ENCODE peak calls at places on chromosomes 6 and 20, in eight cellular contexts. One of them, this sample, is unnamed.

GRCh38 chr20:21559305-21559704 is 45.4 kb upstream of the NKX2-2 start:
- DNase-seq in endothelial cell of umbilical vein: no peak
- DNase-seq in brain microvascular endothelial cell: no peak
- DNase-seq in activated CD8-positive, alpha-beta T cell treated with anti-CD3 and anti-CD28 coated beads for 36 hours: no peak
- DNase-seq in ovary: no peak
- DNase-seq in tibial nerve: no peak
- DNase-seq in astrocyte: no peak
- DNase-seq in epithelial cell of esophagus: no peak
- DNase-seq in this sample: no peak

GRCh38 chr6:107491059-107491609 is 1.2 kb downstream of the SOBP start:
- DNase-seq in endothelial cell of umbilical vein: peak
- DNase-seq in brain microvascular endothelial cell: no peak
- DNase-seq in activated CD8-positive, alpha-beta T cell treated with anti-CD3 and anti-CD28 coated beads for 36 hours: peak
- DNase-seq in ovary: peak
- DNase-seq in tibial nerve: peak
- DNase-seq in astrocyte: no peak
- DNase-seq in epithelial cell of esophagus: peak
- DNase-seq in this sample: peak

GRCh38 chr20:32144898-32145662 is 35.6 kb downstream of the TM9SF4 start:
- DNase-seq in endothelial cell of umbilical vein: no peak
- DNase-seq in brain microvascular endothelial cell: no peak
- DNase-seq in activated CD8-positive, alpha-beta T cell treated with anti-CD3 and anti-CD28 coated beads for 36 hours: no peak
- DNase-seq in ovary: no peak
- DNase-seq in tibial nerve: no peak
- DNase-seq in astrocyte: no peak
- DNase-seq in epithelial cell of esophagus: no peak
- DNase-seq in this sample: no peak

GRCh38 chr6:14021449-14021848 is 96.1 kb upstream of the CD83 start:
- DNase-seq in endothelial cell of umbilical vein: no peak
- DNase-seq in brain microvascular endothelial cell: no peak
- DNase-seq in activated CD8-positive, alpha-beta T cell treated with anti-CD3 and anti-CD28 coated beads for 36 hours: no peak
- DNase-seq in ovary: no peak
- DNase-seq in tibial nerve: no peak
- DNase-seq in astrocyte: no peak
- DNase-seq in epithelial cell of esophagus: no peak
- DNase-seq in this sample: no peak

GRCh38 chr6:129251669-129252376 is 368.9 kb downstream of the LAMA2 start:
- DNase-seq in endothelial cell of umbilical vein: peak
- DNase-seq in brain microvascular endothelial cell: peak
- DNase-seq in activated CD8-positive, alpha-beta T cell treated with anti-CD3 and anti-CD28 coated beads for 36 hours: peak
- DNase-seq in ovary: peak
- DNase-seq in tibial nerve: no peak
- DNase-seq in astrocyte: peak
- DNase-seq in epithelial cell of esophagus: peak
- DNase-seq in this sample: peak

GRCh38 chr6:33607784-33608161 is 13.3 kb upstream of the ITPR3 start:
- DNase-seq in endothelial cell of umbilical vein: no peak
- DNase-seq in brain microvascular endothelial cell: no peak
- DNase-seq in activated CD8-positive, alpha-beta T cell treated with anti-CD3 and anti-CD28 coated beads for 36 hours: peak
- DNase-seq in ovary: no peak
- DNase-seq in tibial nerve: no peak
- DNase-seq in astrocyte: no peak
- DNase-seq in epithelial cell of esophagus: peak
- DNase-seq in this sample: no peak

GRCh38 chr6:98124176-98124575 is 710.2 kb upstream of the POU3F2 start:
- DNase-seq in endothelial cell of umbilical vein: no peak
- DNase-seq in brain microvascular endothelial cell: no peak
- DNase-seq in activated CD8-positive, alpha-beta T cell treated with anti-CD3 and anti-CD28 coated beads for 36 hours: no peak
- DNase-seq in ovary: no peak
- DNase-seq in tibial nerve: no peak
- DNase-seq in astrocyte: peak
- DNase-seq in epithelial cell of esophagus: peak
- DNase-seq in this sample: no peak

GRCh38 chr6:48067148-48067709 is 43.8 kb downstream of the PTCHD4 start:
- DNase-seq in endothelial cell of umbilical vein: no peak
- DNase-seq in brain microvascular endothelial cell: no peak
- DNase-seq in activated CD8-positive, alpha-beta T cell treated with anti-CD3 and anti-CD28 coated beads for 36 hours: no peak
- DNase-seq in ovary: no peak
- DNase-seq in tibial nerve: no peak
- DNase-seq in astrocyte: no peak
- DNase-seq in epithelial cell of esophagus: no peak
- DNase-seq in this sample: no peak

GRCh38 chr6:24935753-24936152 is at the start of gene RIPOR2:
- DNase-seq in endothelial cell of umbilical vein: no peak
- DNase-seq in brain microvascular endothelial cell: no peak
- DNase-seq in activated CD8-positive, alpha-beta T cell treated with anti-CD3 and anti-CD28 coated beads for 36 hours: peak
- DNase-seq in ovary: no peak
- DNase-seq in tibial nerve: no peak
- DNase-seq in astrocyte: no peak
- DNase-seq in epithelial cell of esophagus: peak
- DNase-seq in this sample: peak

GRCh38 chr6:168937061-168937460 is 316.6 kb downstream of the THBS2 start:
- DNase-seq in endothelial cell of umbilical vein: no peak
- DNase-seq in brain microvascular endothelial cell: no peak
- DNase-seq in activated CD8-positive, alpha-beta T cell treated with anti-CD3 and anti-CD28 coated beads for 36 hours: no peak
- DNase-seq in ovary: no peak
- DNase-seq in tibial nerve: no peak
- DNase-seq in astrocyte: peak
- DNase-seq in epithelial cell of esophagus: no peak
- DNase-seq in this sample: no peak

GRCh38 chr6:113558966-113559365 is 298.2 kb upstream of the MARCKS start:
- DNase-seq in endothelial cell of umbilical vein: peak
- DNase-seq in brain microvascular endothelial cell: peak
- DNase-seq in activated CD8-positive, alpha-beta T cell treated with anti-CD3 and anti-CD28 coated beads for 36 hours: no peak
- DNase-seq in ovary: no peak
- DNase-seq in tibial nerve: no peak
- DNase-seq in astrocyte: peak
- DNase-seq in epithelial cell of esophagus: peak
- DNase-seq in this sample: no peak

GRCh38 chr20:40606660-40607059 is 82.4 kb downstream of the MAFB start:
- DNase-seq in endothelial cell of umbilical vein: no peak
- DNase-seq in brain microvascular endothelial cell: no peak
- DNase-seq in activated CD8-positive, alpha-beta T cell treated with anti-CD3 and anti-CD28 coated beads for 36 hours: no peak
- DNase-seq in ovary: no peak
- DNase-seq in tibial nerve: no peak
- DNase-seq in astrocyte: no peak
- DNase-seq in epithelial cell of esophagus: no peak
- DNase-seq in this sample: no peak

GRCh38 chr6:169205176-169206160 is 48.2 kb downstream of the THBS2 start:
- DNase-seq in endothelial cell of umbilical vein: no peak
- DNase-seq in brain microvascular endothelial cell: no peak
- DNase-seq in activated CD8-positive, alpha-beta T cell treated with anti-CD3 and anti-CD28 coated beads for 36 hours: no peak
- DNase-seq in ovary: peak
- DNase-seq in tibial nerve: no peak
- DNase-seq in astrocyte: peak
- DNase-seq in epithelial cell of esophagus: no peak
- DNase-seq in this sample: no peak

GRCh38 chr6:147651249-147652063 is 143.0 kb downstream of the SAMD5 start:
- DNase-seq in endothelial cell of umbilical vein: peak
- DNase-seq in brain microvascular endothelial cell: peak
- DNase-seq in activated CD8-positive, alpha-beta T cell treated with anti-CD3 and anti-CD28 coated beads for 36 hours: no peak
- DNase-seq in ovary: no peak
- DNase-seq in tibial nerve: no peak
- DNase-seq in astrocyte: peak
- DNase-seq in epithelial cell of esophagus: peak
- DNase-seq in this sample: no peak

GRCh38 chr6:101770116-101770515 is 376.6 kb downstream of the GRIK2 start:
- DNase-seq in endothelial cell of umbilical vein: no peak
- DNase-seq in brain microvascular endothelial cell: no peak
- DNase-seq in activated CD8-positive, alpha-beta T cell treated with anti-CD3 and anti-CD28 coated beads for 36 hours: no peak
- DNase-seq in ovary: no peak
- DNase-seq in tibial nerve: no peak
- DNase-seq in astrocyte: no peak
- DNase-seq in epithelial cell of esophagus: no peak
- DNase-seq in this sample: no peak

GRCh38 chr6:137415127-137415833 is 78.9 kb downstream of the OLIG3 start:
- DNase-seq in endothelial cell of umbilical vein: peak
- DNase-seq in brain microvascular endothelial cell: peak
- DNase-seq in activated CD8-positive, alpha-beta T cell treated with anti-CD3 and anti-CD28 coated beads for 36 hours: peak
- DNase-seq in ovary: peak
- DNase-seq in tibial nerve: peak
- DNase-seq in astrocyte: peak
- DNase-seq in epithelial cell of esophagus: peak
- DNase-seq in this sample: peak

GRCh38 chr6:142361345-142361744 is 59.5 kb downstream of the ADGRG6 start:
- DNase-seq in endothelial cell of umbilical vein: no peak
- DNase-seq in brain microvascular endothelial cell: no peak
- DNase-seq in activated CD8-positive, alpha-beta T cell treated with anti-CD3 and anti-CD28 coated beads for 36 hours: no peak
- DNase-seq in ovary: no peak
- DNase-seq in tibial nerve: no peak
- DNase-seq in astrocyte: no peak
- DNase-seq in epithelial cell of esophagus: no peak
- DNase-seq in this sample: no peak

GRCh38 chr6:157556671-157557430 is 175.9 kb downstream of the ZDHHC14 start:
- DNase-seq in endothelial cell of umbilical vein: no peak
- DNase-seq in brain microvascular endothelial cell: no peak
- DNase-seq in activated CD8-positive, alpha-beta T cell treated with anti-CD3 and anti-CD28 coated beads for 36 hours: no peak
- DNase-seq in ovary: no peak
- DNase-seq in tibial nerve: no peak
- DNase-seq in astrocyte: no peak
- DNase-seq in epithelial cell of esophagus: no peak
- DNase-seq in this sample: no peak

GRCh38 chr6:1761472-1761871 is 151.8 kb downstream of the FOXC1 start:
- DNase-seq in endothelial cell of umbilical vein: no peak
- DNase-seq in brain microvascular endothelial cell: no peak
- DNase-seq in activated CD8-positive, alpha-beta T cell treated with anti-CD3 and anti-CD28 coated beads for 36 hours: no peak
- DNase-seq in ovary: no peak
- DNase-seq in tibial nerve: no peak
- DNase-seq in astrocyte: no peak
- DNase-seq in epithelial cell of esophagus: peak
- DNase-seq in this sample: no peak

GRCh38 chr6:111464184-111464583 is 18.8 kb downstream of the REV3L start:
- DNase-seq in endothelial cell of umbilical vein: no peak
- DNase-seq in brain microvascular endothelial cell: no peak
- DNase-seq in activated CD8-positive, alpha-beta T cell treated with anti-CD3 and anti-CD28 coated beads for 36 hours: no peak
- DNase-seq in ovary: no peak
- DNase-seq in tibial nerve: no peak
- DNase-seq in astrocyte: no peak
- DNase-seq in epithelial cell of esophagus: no peak
- DNase-seq in this sample: no peak

GRCh38 chr6:43708857-43709653 is 21.5 kb upstream of the MRPS18A start:
- DNase-seq in endothelial cell of umbilical vein: peak
- DNase-seq in brain microvascular endothelial cell: peak
- DNase-seq in activated CD8-positive, alpha-beta T cell treated with anti-CD3 and anti-CD28 coated beads for 36 hours: peak
- DNase-seq in ovary: peak
- DNase-seq in tibial nerve: no peak
- DNase-seq in astrocyte: peak
- DNase-seq in epithelial cell of esophagus: peak
- DNase-seq in this sample: no peak

GRCh38 chr6:166512567-166512966 is 73.9 kb downstream of the RAMACL start:
- DNase-seq in endothelial cell of umbilical vein: no peak
- DNase-seq in brain microvascular endothelial cell: no peak
- DNase-seq in activated CD8-positive, alpha-beta T cell treated with anti-CD3 and anti-CD28 coated beads for 36 hours: peak
- DNase-seq in ovary: no peak
- DNase-seq in tibial nerve: no peak
- DNase-seq in astrocyte: no peak
- DNase-seq in epithelial cell of esophagus: no peak
- DNase-seq in this sample: no peak

GRCh38 chr6:6707143-6707542 is 118.6 kb downstream of the LY86 start:
- DNase-seq in endothelial cell of umbilical vein: no peak
- DNase-seq in brain microvascular endothelial cell: no peak
- DNase-seq in activated CD8-positive, alpha-beta T cell treated with anti-CD3 and anti-CD28 coated beads for 36 hours: no peak
- DNase-seq in ovary: no peak
- DNase-seq in tibial nerve: no peak
- DNase-seq in astrocyte: no peak
- DNase-seq in epithelial cell of esophagus: peak
- DNase-seq in this sample: no peak
- TF ChIP-seq CTCF in endothelial cell of umbilical vein: no peak
- TF ChIP-seq CTCF in brain microvascular endothelial cell: no peak
- TF ChIP-seq CTCF in activated CD8-positive, alpha-beta T cell treated with anti-CD3 and anti-CD28 coated beads for 36 hours: no peak
- TF ChIP-seq CTCF in ovary: no peak
- TF ChIP-seq CTCF in tibial nerve: no peak
- TF ChIP-seq CTCF in astrocyte: no peak
- TF ChIP-seq CTCF in epithelial cell of esophagus: no peak
- TF ChIP-seq CTCF in this sample: no peak

DNA sequence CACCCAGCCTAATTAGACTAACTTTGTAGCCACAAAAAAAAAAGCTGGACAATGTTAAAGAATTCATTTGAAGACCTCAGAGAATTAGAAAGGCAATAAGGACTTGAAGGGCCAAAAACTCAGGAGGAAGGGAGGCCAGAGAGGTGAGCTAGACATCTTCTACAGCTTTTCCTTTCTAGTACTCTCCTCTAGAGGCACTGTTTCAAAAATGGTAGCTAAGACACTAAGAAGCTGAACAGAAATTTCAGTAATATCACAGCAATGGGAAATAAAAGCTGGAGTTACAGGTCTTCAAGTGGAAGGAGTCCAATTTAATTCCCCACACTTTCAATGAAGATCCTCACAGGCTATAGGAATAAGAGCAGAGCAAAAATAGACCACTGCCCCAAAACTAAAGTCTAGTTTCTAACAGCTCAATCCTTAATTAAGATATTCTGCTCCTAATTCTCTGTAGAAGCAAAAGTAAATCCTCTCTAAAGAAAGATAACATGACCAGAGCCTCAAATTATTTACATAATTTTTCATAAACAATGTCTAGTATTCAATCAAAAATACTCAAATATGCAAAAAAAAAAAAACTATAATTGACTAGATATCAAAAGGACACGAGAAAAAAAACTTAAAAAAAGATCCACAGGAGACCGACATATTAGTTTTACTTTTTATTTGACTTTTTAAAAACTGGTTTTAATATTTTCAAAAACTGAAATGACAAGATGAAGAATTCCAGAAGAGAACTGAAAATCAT is 63.7 kb downstream of the RNGTT start:
- DNase-seq in endothelial cell of umbilical vein: no peak
- DNase-seq in brain microvascular endothelial cell: no peak
- DNase-seq in activated CD8-positive, alpha-beta T cell treated with anti-CD3 and anti-CD28 coated beads for 36 hours: no peak
- DNase-seq in ovary: no peak
- DNase-seq in tibial nerve: no peak
- DNase-seq in astrocyte: no peak
- DNase-seq in epithelial cell of esophagus: peak
- DNase-seq in this sample: no peak
- TF ChIP-seq CTCF in endothelial cell of umbilical vein: peak
- TF ChIP-seq CTCF in brain microvascular endothelial cell: peak
- TF ChIP-seq CTCF in activated CD8-positive, alpha-beta T cell treated with anti-CD3 and anti-CD28 coated beads for 36 hours: no peak
- TF ChIP-seq CTCF in ovary: no peak
- TF ChIP-seq CTCF in tibial nerve: no peak
- TF ChIP-seq CTCF in astrocyte: peak
- TF ChIP-seq CTCF in epithelial cell of esophagus: peak
- TF ChIP-seq CTCF in this sample: peak

DNA sequence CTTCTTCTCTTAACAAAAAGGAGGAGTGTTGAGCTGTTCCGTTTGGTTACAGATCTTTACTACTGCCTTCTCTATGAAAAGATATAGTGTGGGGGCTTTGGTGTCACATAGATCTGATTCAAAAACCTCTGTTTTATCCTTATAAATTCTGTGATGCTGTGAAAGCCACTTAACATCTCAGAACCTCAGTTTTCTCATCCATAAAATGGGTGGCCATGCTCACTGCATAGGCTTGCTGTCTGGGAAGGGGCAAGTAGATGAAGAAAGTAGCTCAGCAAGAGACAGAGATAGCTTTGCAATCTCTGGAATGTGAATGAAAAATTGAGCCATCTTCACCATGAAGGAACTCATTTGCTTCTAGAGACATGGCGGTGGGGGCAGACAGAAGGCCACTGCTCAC is 31.6 kb upstream of the RNF24 start:
- DNase-seq in endothelial cell of umbilical vein: no peak
- DNase-seq in brain microvascular endothelial cell: no peak
- DNase-seq in activated CD8-positive, alpha-beta T cell treated with anti-CD3 and anti-CD28 coated beads for 36 hours: no peak
- DNase-seq in ovary: no peak
- DNase-seq in tibial nerve: no peak
- DNase-seq in astrocyte: no peak
- DNase-seq in epithelial cell of esophagus: no peak
- DNase-seq in this sample: no peak
- TF ChIP-seq CTCF in endothelial cell of umbilical vein: no peak
- TF ChIP-seq CTCF in brain microvascular endothelial cell: no peak
- TF ChIP-seq CTCF in activated CD8-positive, alpha-beta T cell treated with anti-CD3 and anti-CD28 coated beads for 36 hours: no peak
- TF ChIP-seq CTCF in ovary: no peak
- TF ChIP-seq CTCF in tibial nerve: no peak
- TF ChIP-seq CTCF in astrocyte: no peak
- TF ChIP-seq CTCF in epithelial cell of esophagus: no peak
- TF ChIP-seq CTCF in this sample: no peak

GRCh38 chr20:4011226-4011975 is 4.0 kb downstream of the RNF24 start:
- DNase-seq in endothelial cell of umbilical vein: no peak
- DNase-seq in brain microvascular endothelial cell: no peak
- DNase-seq in activated CD8-positive, alpha-beta T cell treated with anti-CD3 and anti-CD28 coated beads for 36 hours: no peak
- DNase-seq in ovary: no peak
- DNase-seq in tibial nerve: no peak
- DNase-seq in astrocyte: no peak
- DNase-seq in epithelial cell of esophagus: peak
- DNase-seq in this sample: no peak
- TF ChIP-seq CTCF in endothelial cell of umbilical vein: no peak
- TF ChIP-seq CTCF in brain microvascular endothelial cell: no peak
- TF ChIP-seq CTCF in activated CD8-positive, alpha-beta T cell treated with anti-CD3 and anti-CD28 coated beads for 36 hours: no peak
- TF ChIP-seq CTCF in ovary: no peak
- TF ChIP-seq CTCF in tibial nerve: no peak
- TF ChIP-seq CTCF in astrocyte: no peak
- TF ChIP-seq CTCF in epithelial cell of esophagus: no peak
- TF ChIP-seq CTCF in this sample: no peak

This sample was measured in nephron progenitor cell.